ENCODE peak calls at places on chromosomes 3 and 15, in seven cellular contexts. A is osteoblast; B is ovary; S is GM23248; N is endodermal cell; X is naive thymus-derived CD4-positive, alpha-beta T cell; H is Panc1. Q is an unnamed sample.

GRCh38 chr3:126419151-126419703 is 24.5 kb downstream of the CFAP100 start:
- DNase-seq in B (no peak), X (no peak), H (no peak), N (peak; percentile 31), A (peak; percentile 65), S (no peak), Q (no peak)

GRCh38 chr15:56869573-56869972 is 48.9 kb upstream of the TCF12 start:
- DNase-seq in N (peak; percentile 66), X (no peak), A (no peak), B (peak; percentile 49), S (peak; percentile 51), H (no peak), Q (peak; percentile 76)

GRCh38 chr3:197554196-197554561 is 1.6 kb downstream of the BDH1 start:
- DNase-seq in S (no peak), H (no peak), B (no peak), A (peak; percentile 74), X (peak; percentile 5), N (no peak), Q (no peak)

GRCh38 chr3:149340310-149340933 is 7.0 kb upstream of the TM4SF18 start:
- DNase-seq in N (no peak), X (no peak), A (peak; percentile 15), H (no peak), S (peak; percentile 61), B (no peak), Q (no peak)

GRCh38 chr15:96047255-96047931 is 283.1 kb upstream of the NR2F2 start:
- DNase-seq in X (no peak), H (no peak), A (peak; percentile 80), N (no peak), S (peak; percentile 96), B (no peak), Q (no peak)

GRCh38 chr3:108757404-108757982 is at the start of gene RETNLB:
- DNase-seq in H (no peak), S (no peak), A (no peak), N (no peak), X (no peak), B (no peak), Q (no peak)

GRCh38 chr15:75831806-75832102 is 11.5 kb upstream of the UBE2Q2 start:
- DNase-seq in S (no peak), N (no peak), A (no peak), H (no peak), B (no peak), X (no peak), Q (no peak)

GRCh38 chr15:67164401-67164791 is 90.1 kb downstream of the AAGAB start:
- DNase-seq in S (no peak), A (peak; percentile 74), N (no peak), B (no peak), H (no peak), X (no peak), Q (no peak)

GRCh38 chr3:120555661-120556509 is 40.3 kb upstream of the NDUFB4 start:
- DNase-seq in H (no peak), N (no peak), B (peak; percentile 50), A (no peak), S (no peak), X (no peak), Q (no peak)

GRCh38 chr3:129966876-129967275 is 7.6 kb upstream of the TRH start:
- DNase-seq in X (no peak), B (no peak), H (no peak), A (no peak), N (no peak), S (no peak), Q (no peak)

GRCh38 chr15:67723294-67724024 is 101.8 kb upstream of the SKOR1 start:
- DNase-seq in A (no peak), H (no peak), N (no peak), B (no peak), X (no peak), S (no peak), Q (peak; percentile 79)

GRCh38 chr15:40290540-40291087 is 7.8 kb upstream of the ANKRD63 start:
- DNase-seq in A (no peak), B (no peak), X (no peak), H (no peak), N (no peak), S (no peak), Q (no peak)

GRCh38 chr3:184405075-184406060 is 25.5 kb downstream of the CHRD start:
- DNase-seq in S (no peak), B (no peak), X (no peak), N (no peak), A (peak; percentile 55), H (no peak), Q (no peak)

GRCh38 chr15:70704731-70705130 is 58.6 kb downstream of the UACA start:
- DNase-seq in N (no peak), X (no peak), B (no peak), A (no peak), H (no peak), S (no peak), Q (no peak)

GRCh38 chr15:89768071-89768500 is 8.0 kb upstream of the MESP2 start:
- DNase-seq in N (no peak), S (peak; percentile 72), X (no peak), H (no peak), B (no peak), A (peak; percentile 65), Q (no peak)

GRCh38 chr3:194475978-194476377 is 10.8 kb downstream of the ATP13A3 start:
- DNase-seq in A (peak; percentile 37), N (peak; percentile 32), S (peak; percentile 14), H (no peak), B (no peak), X (no peak), Q (no peak)

GRCh38 chr3:117117188-117117936 is 407.8 kb downstream of the TUSC7 start:
- DNase-seq in B (no peak), N (no peak), S (no peak), H (no peak), X (no peak), A (no peak), Q (no peak)

GRCh38 chr15:97963779-97964178 is 3.3 kb downstream of the ARRDC4 start:
- DNase-seq in A (no peak), X (no peak), B (no peak), N (no peak), S (no peak), H (no peak), Q (no peak)

GRCh38 chr15:97972366-97972765 is 11.9 kb downstream of the ARRDC4 start:
- DNase-seq in H (no peak), A (no peak), B (no peak), X (no peak), N (no peak), S (no peak), Q (no peak)

GRCh38 chr15:97968380-97968779 is 7.9 kb downstream of the ARRDC4 start:
- DNase-seq in H (no peak), N (no peak), A (no peak), B (no peak), X (no peak), S (peak; percentile 84), Q (no peak)

GRCh38 chr15:97962263-97962662 is 1.8 kb downstream of the ARRDC4 start:
- DNase-seq in X (no peak), S (peak; percentile 17), H (no peak), B (no peak), A (no peak), N (no peak), Q (no peak)

DNA sequence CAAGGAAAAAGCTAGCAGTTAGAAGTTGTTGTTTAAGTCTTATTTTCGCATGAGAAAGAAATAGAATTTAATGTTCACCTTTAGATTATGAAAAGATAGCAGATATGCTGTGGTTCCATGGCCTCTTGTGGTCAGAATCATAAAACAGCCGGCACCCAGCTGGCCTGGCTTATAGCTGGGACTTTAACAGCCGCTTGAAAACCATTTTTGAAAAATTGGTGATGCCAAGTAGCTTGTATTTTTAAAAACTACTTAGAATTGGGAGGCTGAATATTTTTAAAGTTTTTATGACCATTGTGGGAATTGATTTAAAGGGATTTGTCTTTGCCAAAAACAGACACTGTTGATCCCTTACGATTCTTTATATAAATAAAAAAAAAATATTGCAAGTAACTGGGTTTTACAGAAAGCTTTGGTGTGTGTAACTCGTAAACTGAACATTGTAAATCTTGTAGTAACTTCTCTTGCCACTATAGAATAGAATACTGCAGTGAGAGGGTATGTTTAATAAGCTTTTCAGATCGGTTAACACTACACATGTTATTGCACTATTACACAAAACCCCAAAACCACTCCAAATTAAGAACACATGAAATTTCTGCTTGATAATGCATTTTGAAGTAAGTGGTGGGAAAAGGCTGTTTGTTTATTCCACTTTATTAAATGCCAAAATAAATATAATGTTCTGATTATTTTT is 6.6 kb downstream of the ARRDC4 start:
- DNase-seq in S (peak; percentile 17), A (no peak), H (no peak), X (no peak), N (no peak), B (no peak), Q (no peak)
- H3K4me1 ChIP-seq in S (peaks cover 49% of the 10 kb centered on the region), A (peaks cover 55% of the 10 kb centered on the region), H (no peaks in the 10 kb centered on the region), X (no peaks in the 10 kb centered on the region), N (no peaks in the 10 kb centered on the region), B (peaks cover 3% of the 10 kb centered on the region), Q (no peaks in the 10 kb centered on the region)

GRCh38 chr3:177105623-177106022 is 91.7 kb downstream of the TBL1XR1 start:
- DNase-seq in B (no peak), X (no peak), S (no peak), N (peak; percentile 43), H (no peak), A (no peak), Q (no peak)
- H3K4me1 ChIP-seq in B (peaks cover 11% of the 10 kb centered on the region), X (peaks cover 27% of the 10 kb centered on the region), S (peaks cover 7% of the 10 kb centered on the region), N (peaks cover 21% of the 10 kb centered on the region), H (peaks cover 56% of the 10 kb centered on the region), A (peaks cover 10% of the 10 kb centered on the region), Q (peaks cover 18% of the 10 kb centered on the region)

DNA sequence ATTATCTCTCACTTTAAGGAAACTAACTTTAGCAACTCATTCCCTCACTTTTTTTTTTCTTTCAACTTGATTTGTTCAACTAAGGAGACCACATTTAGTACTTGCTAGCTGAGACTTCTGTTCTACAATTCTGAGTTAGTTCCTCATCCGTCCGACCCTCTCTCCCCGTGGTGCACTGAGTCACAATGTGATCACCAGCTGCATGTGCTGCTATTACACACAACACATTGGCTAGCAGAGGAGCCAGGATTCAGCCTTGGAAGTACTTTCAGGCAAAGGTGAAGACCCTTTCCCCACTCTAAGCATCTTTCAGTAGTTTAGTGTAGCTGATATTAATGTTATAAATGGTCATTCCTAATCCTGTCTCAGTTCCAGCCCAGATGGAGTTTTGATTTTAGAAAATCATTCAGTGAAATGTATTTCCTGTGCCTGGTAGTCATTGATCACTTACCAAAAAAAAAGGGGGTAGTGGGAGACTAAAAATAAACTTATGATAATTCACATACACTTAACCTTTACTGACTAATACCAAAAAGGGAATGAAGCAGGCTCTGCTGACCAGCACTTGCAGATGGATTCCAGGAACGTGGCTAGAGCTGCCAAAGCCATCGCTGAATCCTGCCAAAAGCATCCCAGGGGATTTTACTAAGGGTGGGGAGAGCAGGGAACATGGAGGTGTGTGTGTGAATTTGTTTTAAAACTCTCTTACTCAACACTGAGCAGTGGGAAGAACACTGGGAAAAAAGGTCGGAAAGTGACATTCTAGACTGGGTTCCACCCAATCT is 424.8 kb downstream of the LPP start:
- DNase-seq in X (no peak), S (peak; percentile 86), H (no peak), B (peak; percentile 80), N (no peak), A (peak; percentile 46), Q (no peak)
- H3K4me1 ChIP-seq in X (no peaks in the 10 kb centered on the region), S (peaks cover 22% of the 10 kb centered on the region), H (peaks cover 4% of the 10 kb centered on the region), B (peaks cover 2% of the 10 kb centered on the region), N (no peaks in the 10 kb centered on the region), A (peaks cover 27% of the 10 kb centered on the region), Q (no peaks in the 10 kb centered on the region)

DNA sequence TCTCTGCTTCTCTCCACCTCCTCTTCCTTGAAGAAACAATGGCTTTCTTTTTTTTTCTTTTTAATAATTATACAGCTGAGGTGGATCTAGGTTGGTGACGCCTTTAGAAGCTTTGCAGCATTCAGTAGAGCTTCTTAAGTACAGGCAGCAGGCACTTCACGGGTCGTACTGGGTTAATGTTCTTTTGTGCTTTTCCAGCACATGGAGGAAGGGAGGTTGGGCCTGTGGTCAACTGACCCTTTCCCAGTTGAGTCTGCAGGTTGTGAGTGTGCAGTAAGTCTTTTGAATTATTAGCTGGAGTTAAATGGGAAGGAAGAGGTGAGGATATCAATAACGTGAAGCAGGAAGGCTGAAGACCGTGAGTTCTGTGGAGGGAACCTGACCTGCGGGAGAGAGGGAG is 7.0 kb downstream of the TRAK1 start:
- DNase-seq in X (no peak), A (no peak), B (no peak), H (no peak), S (no peak), N (no peak), Q (no peak)
- H3K4me1 ChIP-seq in X (no peaks in the 10 kb centered on the region), A (peaks cover 33% of the 10 kb centered on the region), B (peaks cover 3% of the 10 kb centered on the region), H (peaks cover 15% of the 10 kb centered on the region), S (peaks cover 65% of the 10 kb centered on the region), N (peaks cover 2% of the 10 kb centered on the region), Q (peaks cover 2% of the 10 kb centered on the region)

Q was measured in HAP-1.